ENCODE peak calls at places on chromosomes 4 and X, in nine cellular contexts. J, S, Y, M, P, T, Q, W and G are unnamed samples.
A peak's percentile ranks its signal among the peaks of the same experiment; 100 is the strongest.

GRCh38 chrX:109782994-109783711 is 50.1 kb upstream of the ACSL4 start:
- DNase-seq in M (peak; percentile 14), Q (no peak), S (no peak), W (no peak), J (peak; percentile 80), P (no peak), Y (no peak), T (no peak), G (no peak)

GRCh38 chrX:148310402-148311200 is 189.8 kb upstream of the AFF2 start:
- DNase-seq in T (no peak), P (no peak), M (no peak), S (no peak), Q (no peak), W (no peak), J (peak; percentile 75), Y (no peak), G (no peak)

GRCh38 chr4:185201983-185202962 is 1.5 kb downstream of the CFAP97 start:
- DNase-seq in T (no peak), Y (no peak), M (no peak), P (no peak), W (peak; percentile 73), J (no peak), Q (no peak), S (peak; percentile 39), G (no peak)

GRCh38 chr4:113436360-113436759 is 325.2 kb downstream of the CAMK2D start:
- DNase-seq in Q (no peak), M (peak; percentile 48), J (no peak), Y (no peak), T (no peak), P (no peak), S (no peak), W (no peak), G (no peak)

GRCh38 chrX:137031039-137031438 is 2.8 kb downstream of the GPR101 start:
- DNase-seq in P (no peak), W (no peak), S (no peak), M (no peak), J (no peak), Q (no peak), Y (no peak), T (no peak), G (no peak)

GRCh38 chrX:2577844-2578444 is 77.2 kb upstream of the DHRSX start:
- DNase-seq in W (no peak), Q (no peak), J (peak; percentile 26), S (no peak), M (no peak), Y (no peak), P (no peak), T (no peak), G (no peak)

GRCh38 chr4:15920723-15921591 is 17.6 kb downstream of the FGFBP1 start:
- DNase-seq in S (peak; percentile 63), J (no peak), P (no peak), W (no peak), Y (peak; percentile 81), M (peak; percentile 93), T (peak; percentile 84), Q (peak; percentile 89), G (no peak)

GRCh38 chr4:55721651-55722050 is 85.6 kb upstream of the NMU start:
- DNase-seq in T (no peak), Y (no peak), Q (no peak), P (no peak), J (no peak), W (no peak), M (no peak), S (no peak), G (no peak)

GRCh38 chrX:70908541-70908940 is at the start of gene TEX11:
- DNase-seq in Q (no peak), P (no peak), W (peak; percentile 61), T (no peak), M (no peak), J (no peak), Y (no peak), S (no peak), G (no peak)

GRCh38 chr4:13182136-13182535 is 302.0 kb downstream of the RAB28 start:
- DNase-seq in J (no peak), P (no peak), Q (no peak), Y (no peak), T (no peak), S (no peak), M (no peak), W (no peak), G (no peak)

GRCh38 chr4:15414601-15415091 is 13.2 kb upstream of the C1QTNF7 start:
- DNase-seq in S (no peak), P (no peak), M (no peak), J (no peak), T (no peak), Y (no peak), Q (no peak), W (no peak), G (no peak)

GRCh38 chr4:184825394-184826314 is at the start of gene ACSL1:
- DNase-seq in Y (peak; percentile 82), M (peak; percentile 56), P (peak; percentile 92), J (peak; percentile 82), S (peak; percentile 69), Q (no peak), T (peak; percentile 78), W (peak; percentile 93), G (peak; percentile 87)

GRCh38 chrX:105765691-105766090 is 56.6 kb upstream of the NRK start:
- DNase-seq in J (no peak), S (no peak), M (no peak), Y (no peak), W (no peak), T (peak; percentile 4), Q (no peak), P (no peak), G (no peak)

GRCh38 chr4:108972613-108973283 is 209.9 kb upstream of the ETNPPL start:
- DNase-seq in W (peak; percentile 17), Q (no peak), P (no peak), J (no peak), Y (no peak), T (no peak), S (no peak), M (no peak), G (no peak)

GRCh38 chr4:59222231-59222630 is 1977.9 kb upstream of the ADGRL3 start:
- DNase-seq in W (no peak), S (no peak), Y (no peak), M (no peak), P (no peak), Q (no peak), T (no peak), J (no peak), G (no peak)

GRCh38 chr4:1261107-1261928 is 12.4 kb upstream of the CTBP1 start:
- DNase-seq in T (no peak), P (no peak), J (no peak), W (no peak), M (no peak), Q (no peak), S (no peak), Y (no peak), G (no peak)

GRCh38 chr4:1260418-1261106 is 11.6 kb upstream of the CTBP1 start:
- DNase-seq in M (no peak), P (no peak), W (no peak), Q (no peak), S (no peak), T (no peak), Y (no peak), J (no peak), G (no peak)

GRCh38 chr4:1255699-1256098 is 6.8 kb upstream of the CTBP1 start:
- DNase-seq in J (no peak), M (no peak), S (no peak), W (no peak), T (no peak), P (no peak), Y (no peak), Q (no peak), G (no peak)

GRCh38 chr4:1259966-1260365 is 11.0 kb upstream of the CTBP1 start:
- DNase-seq in Q (no peak), Y (no peak), W (no peak), P (no peak), M (no peak), J (no peak), T (no peak), S (no peak), G (no peak)

GRCh38 chr4:1258457-1258856 is 9.5 kb upstream of the CTBP1 start:
- DNase-seq in M (no peak), J (no peak), W (no peak), Y (no peak), T (no peak), S (no peak), Q (no peak), P (no peak), G (no peak)
- TF ChIP-seq CTCF in M (peak; percentile 20), J (no peak), W (no peak), Y (no peak), T (no peak), S (no peak), Q (peak; percentile 11), P (no peak), G (no peak)

GRCh38 chr4:6063684-6064083 is 45.5 kb upstream of the C4orf50 start:
- DNase-seq in T (no peak), J (no peak), W (no peak), Q (no peak), M (no peak), S (no peak), P (no peak), Y (no peak), G (no peak)
- H3K9me3 ChIP-seq in T (peaks cover 3% of the 10 kb centered on the region), J (no peaks in the 10 kb centered on the region), W (no peaks in the 10 kb centered on the region), Q (peaks cover 17% of the 10 kb centered on the region), M (peaks cover 47% of the 10 kb centered on the region), S (no peaks in the 10 kb centered on the region), P (no peaks in the 10 kb centered on the region), Y (peaks cover 30% of the 10 kb centered on the region), G (peaks cover 23% of the 10 kb centered on the region)

DNA sequence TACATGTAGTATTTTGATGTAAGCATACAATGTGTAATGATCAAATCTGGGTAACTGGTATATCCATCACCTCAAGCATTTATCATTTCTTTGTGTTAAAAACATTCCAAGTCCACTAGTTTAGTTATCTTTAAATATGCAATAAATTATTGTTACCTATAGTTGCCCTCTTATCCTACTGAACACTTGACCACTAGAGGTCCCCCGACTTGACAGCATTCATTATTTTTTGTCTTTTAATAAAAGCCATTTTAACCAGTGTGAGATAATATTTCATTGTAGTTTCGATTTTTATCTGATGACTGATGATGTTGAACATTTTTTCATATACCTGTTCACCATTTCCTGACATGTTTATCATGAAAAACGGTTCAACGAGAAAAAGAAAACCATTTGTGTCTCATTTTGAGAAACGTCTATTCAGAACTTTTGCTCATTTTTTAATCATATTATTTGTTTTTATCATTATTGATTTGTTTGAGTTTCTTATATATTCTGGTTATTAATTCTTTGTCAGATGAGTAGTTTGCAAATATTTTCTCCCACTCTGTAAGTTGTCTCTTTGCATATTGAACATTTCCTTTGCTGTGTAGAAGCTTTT is 199.0 kb upstream of the CXXC4 start:
- DNase-seq in J (peak; percentile 19), M (peak; percentile 21), S (no peak), Q (peak; percentile 26), P (no peak), T (peak; percentile 13), W (no peak), Y (no peak), G (no peak)
- TF ChIP-seq CTCF in J (peak; percentile 52), M (peak; percentile 52), S (no peak), Q (peak; percentile 67), P (peak; percentile 43), T (peak; percentile 46), W (no peak), Y (no peak), G (peak; percentile 57)

DNA sequence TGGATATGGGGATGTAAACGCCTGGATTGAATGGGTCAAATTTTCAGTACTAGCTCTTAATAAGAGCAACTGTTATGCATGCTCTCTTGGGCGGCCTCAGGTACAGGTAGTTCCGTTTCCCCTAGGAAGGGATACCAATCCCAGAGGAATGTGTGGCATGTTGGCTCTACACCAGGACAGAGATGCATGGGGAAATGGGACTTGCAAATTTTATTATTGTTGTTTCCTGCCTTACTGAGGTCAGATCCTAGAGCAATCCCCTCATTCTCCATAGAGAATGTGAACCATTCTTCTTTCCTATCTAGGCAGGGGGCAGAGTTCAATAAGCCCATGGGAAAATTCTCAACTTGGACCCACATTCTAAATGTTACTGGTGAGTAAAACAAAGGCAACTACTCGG is 361.8 kb upstream of the FGF16 start:
- DNase-seq in W (no peak), T (no peak), Y (no peak), P (no peak), S (no peak), M (no peak), Q (no peak), J (no peak), G (no peak)
- H3K9me3 ChIP-seq in W (no peaks in the 10 kb centered on the region), T (peaks cover 6% of the 10 kb centered on the region), Y (peaks cover 15% of the 10 kb centered on the region), P (no peaks in the 10 kb centered on the region), S (no peaks in the 10 kb centered on the region), M (peaks cover 22% of the 10 kb centered on the region), Q (no peaks in the 10 kb centered on the region), J (no peaks in the 10 kb centered on the region), G (peaks cover 14% of the 10 kb centered on the region)